ENCODE peak calls at places on chromosome 7, in nine cellular contexts. C is epithelial cell of prostate; E is neural progenitor cell; L is PC-3; Q is CD8-positive, alpha-beta T cell; G is kidney; T is astrocyte; H is cardiac muscle cell; I is neuronal stem cell. D is an unnamed sample.
A peak's percentile ranks its signal among the peaks of the same experiment; 100 is the strongest.

GRCh38 chr7:81845628-81846259 is 75.9 kb upstream of the HGF start:
- DNase-seq in C (no peak), E (no peak), L (no peak), Q (no peak), G (no peak), T (no peak), H (no peak), I (no peak), D (no peak)

GRCh38 chr7:157474685-157475084 is 137.9 kb downstream of the DNAJB6 start:
- DNase-seq in C (no peak), E (peak; percentile 39), L (peak; percentile 29), Q (no peak), G (no peak), T (no peak), H (no peak), I (no peak), D (no peak)

GRCh38 chr7:31121641-31122040 is 69.5 kb downstream of the ADCYAP1R1 start:
- DNase-seq in C (no peak), E (no peak), L (no peak), Q (no peak), G (no peak), T (no peak), H (no peak), I (no peak), D (no peak)

GRCh38 chr7:37180828-37181549 is 267.7 kb downstream of the ELMO1 start:
- DNase-seq in C (no peak), E (no peak), L (no peak), Q (no peak), G (no peak), T (no peak), H (no peak), I (no peak), D (no peak)

GRCh38 chr7:31343516-31344305 is 3.2 kb upstream of the NEUROD6 start:
- DNase-seq in C (no peak), E (no peak), L (no peak), Q (no peak), G (no peak), T (no peak), H (no peak), I (no peak), D (no peak)

GRCh38 chr7:120441850-120442249 is 168.9 kb downstream of the KCND2 start:
- DNase-seq in C (no peak), E (no peak), L (no peak), Q (no peak), G (no peak), T (no peak), H (no peak), I (no peak), D (no peak)

GRCh38 chr7:74000489-74001149 is 27.4 kb upstream of the ELN start:
- DNase-seq in C (no peak), E (no peak), L (no peak), Q (no peak), G (no peak), T (no peak), H (no peak), I (no peak), D (no peak)

GRCh38 chr7:22549667-22550513 is 49.9 kb upstream of the STEAP1B start:
- DNase-seq in C (no peak), E (peak; percentile 83), L (peak; percentile 64), Q (no peak), G (no peak), T (no peak), H (peak; percentile 66), I (peak; percentile 40), D (no peak)

GRCh38 chr7:111528331-111528730 is 34.0 kb downstream of the IMMP2L start:
- DNase-seq in C (no peak), E (no peak), L (no peak), Q (no peak), G (no peak), T (no peak), H (no peak), I (no peak), D (no peak)

GRCh38 chr7:123154231-123154860 is 45.4 kb downstream of the SLC13A1 start:
- DNase-seq in C (peak; percentile 43), E (peak; percentile 81), L (peak; percentile 86), Q (no peak), G (no peak), T (peak; percentile 65), H (peak; percentile 84), I (peak; percentile 86), D (peak; percentile 27)

GRCh38 chr7:116652793-116653192 is 19.2 kb upstream of the MET start:
- DNase-seq in C (peak; percentile 91), E (no peak), L (peak; percentile 27), Q (no peak), G (no peak), T (peak; percentile 51), H (no peak), I (no peak), D (no peak)

GRCh38 chr7:47873767-47874166 is 74.5 kb downstream of the PKD1L1 start:
- DNase-seq in C (peak; percentile 14), E (no peak), L (peak; percentile 85), Q (no peak), G (no peak), T (peak; percentile 48), H (no peak), I (no peak), D (no peak)

GRCh38 chr7:17301491-17302101 is 3.1 kb downstream of the AHR start:
- DNase-seq in C (no peak), E (peak; percentile 43), L (peak; percentile 66), Q (peak; percentile 60), G (no peak), T (no peak), H (peak; percentile 64), I (no peak), D (no peak)

GRCh38 chr7:74252893-74253292 is 1.3 kb downstream of the RFC2 start:
- DNase-seq in C (no peak), E (no peak), L (no peak), Q (no peak), G (no peak), T (no peak), H (no peak), I (no peak), D (no peak)

GRCh38 chr7:92135490-92135889 is 1.2 kb upstream of the CYP51A1 start:
- DNase-seq in C (no peak), E (peak; percentile 28), L (no peak), Q (no peak), G (no peak), T (no peak), H (no peak), I (no peak), D (no peak)

GRCh38 chr7:55266243-55266642 is 98.9 kb upstream of the LANCL2 start:
- DNase-seq in C (no peak), E (no peak), L (no peak), Q (no peak), G (no peak), T (no peak), H (no peak), I (no peak), D (no peak)

GRCh38 chr7:144388950-144389349 is 14.5 kb downstream of the NOBOX start:
- DNase-seq in C (no peak), E (no peak), L (no peak), Q (no peak), G (no peak), T (no peak), H (no peak), I (no peak), D (no peak)

GRCh38 chr7:20220824-20221547 is 3.8 kb upstream of the MACC1 start:
- DNase-seq in C (no peak), E (no peak), L (peak; percentile 92), Q (no peak), G (no peak), T (peak; percentile 99), H (no peak), I (no peak), D (no peak)

GRCh38 chr7:73612598-73613269 is 11.6 kb downstream of the MLXIPL start:
- DNase-seq in C (no peak), E (peak; percentile 40), L (peak; percentile 62), Q (no peak), G (peak; percentile 39), T (no peak), H (peak; percentile 33), I (no peak), D (no peak)

GRCh38 chr7:141739250-141739649 is 1.1 kb downstream of the SSBP1 start:
- DNase-seq in C (no peak), E (no peak), L (no peak), Q (no peak), G (no peak), T (no peak), H (no peak), I (no peak), D (no peak)
- H3K27ac ChIP-seq in C (no peak overlapping the region), E (no peak overlapping the region), L (no peak overlapping the region), Q (no peak overlapping the region), G (no peak overlapping the region), T (no peak overlapping the region), H (no peak overlapping the region), I (no peak overlapping the region), D (no peak overlapping the region)

GRCh38 chr7:33210958-33211357 is 81.6 kb downstream of the BBS9 start:
- DNase-seq in C (no peak), E (no peak), L (no peak), Q (no peak), G (no peak), T (no peak), H (no peak), I (no peak), D (no peak)
- H3K27ac ChIP-seq in C (no peak overlapping the region), E (no peak overlapping the region), L (no peak overlapping the region), Q (no peak overlapping the region), G (no peak overlapping the region), T (no peak overlapping the region), H (no peak overlapping the region), I (no peak overlapping the region), D (no peak overlapping the region)

GRCh38 chr7:107922891-107923290 is 31.9 kb downstream of the DLD start:
- DNase-seq in C (no peak), E (no peak), L (no peak), Q (no peak), G (no peak), T (no peak), H (no peak), I (no peak), D (no peak)
- H3K27ac ChIP-seq in C (no peak overlapping the region), E (no peak overlapping the region), L (no peak overlapping the region), Q (no peak overlapping the region), G (no peak overlapping the region), T (no peak overlapping the region), H (no peak overlapping the region), I (no peak overlapping the region), D (no peak overlapping the region)

GRCh38 chr7:102284891-102285540 is 1.7 kb upstream of the SH2B2 start:
- DNase-seq in C (no peak), E (no peak), L (no peak), Q (no peak), G (no peak), T (no peak), H (no peak), I (no peak), D (peak; percentile 18)

GRCh38 chr7:102282465-102283362 is 4.0 kb upstream of the SH2B2 start:
- DNase-seq in C (no peak), E (no peak), L (no peak), Q (no peak), G (no peak), T (no peak), H (no peak), I (no peak), D (no peak)

GRCh38 chr7:102281785-102282184 is 4.9 kb upstream of the SH2B2 start:
- DNase-seq in C (no peak), E (no peak), L (no peak), Q (no peak), G (no peak), T (no peak), H (no peak), I (no peak), D (no peak)

GRCh38 chr7:102284399-102284798 is 2.3 kb upstream of the SH2B2 start:
- DNase-seq in C (no peak), E (no peak), L (no peak), Q (no peak), G (no peak), T (no peak), H (no peak), I (no peak), D (no peak)

GRCh38 chr7:102283477-102284189 is 3.0 kb upstream of the SH2B2 start:
- DNase-seq in C (no peak), E (no peak), L (no peak), Q (no peak), G (no peak), T (no peak), H (no peak), I (no peak), D (no peak)
- H3K27ac ChIP-seq in C (no peak overlapping the region), E (no peak overlapping the region), L (no peak overlapping the region), Q (no peak overlapping the region), G (no peak overlapping the region), T (no peak overlapping the region), H (no peak overlapping the region), I (no peak overlapping the region), D (no peak overlapping the region)

D was measured in substantia nigra.